ENCODE peak calls at places on chromosomes 6 and 20, in nine cellular contexts. One of them, this sample, is unnamed.

GRCh38 chr20:62897666-62898065 is 28.6 kb downstream of the DIDO1 start:
- DNase-seq in HCT116: no peak
- DNase-seq in naive thymus-derived CD4-positive, alpha-beta T cell: no peak
- DNase-seq in PC-3: no peak
- DNase-seq in right lobe of liver: no peak
- DNase-seq in Caco-2: no peak
- DNase-seq in heart left ventricle: no peak
- DNase-seq in SJCRH30: no peak
- DNase-seq in cardiac muscle cell: no peak
- DNase-seq in this sample: no peak

GRCh38 chr6:67560068-67560467 is 1075.0 kb upstream of the ADGRB3 start:
- DNase-seq in HCT116: no peak
- DNase-seq in naive thymus-derived CD4-positive, alpha-beta T cell: no peak
- DNase-seq in PC-3: no peak
- DNase-seq in right lobe of liver: no peak
- DNase-seq in Caco-2: no peak
- DNase-seq in heart left ventricle: no peak
- DNase-seq in SJCRH30: no peak
- DNase-seq in cardiac muscle cell: no peak
- DNase-seq in this sample: no peak

GRCh38 chr20:48298851-48299484 is 513.7 kb upstream of the SULF2 start:
- DNase-seq in HCT116: peak; percentile 32
- DNase-seq in naive thymus-derived CD4-positive, alpha-beta T cell: no peak
- DNase-seq in PC-3: peak; percentile 97
- DNase-seq in right lobe of liver: no peak
- DNase-seq in Caco-2: no peak
- DNase-seq in heart left ventricle: peak; percentile 32
- DNase-seq in SJCRH30: peak; percentile 98
- DNase-seq in cardiac muscle cell: no peak
- DNase-seq in this sample: no peak

GRCh38 chr6:5525209-5525608 is 263.9 kb downstream of the FARS2 start:
- DNase-seq in HCT116: no peak
- DNase-seq in naive thymus-derived CD4-positive, alpha-beta T cell: no peak
- DNase-seq in PC-3: no peak
- DNase-seq in right lobe of liver: no peak
- DNase-seq in Caco-2: no peak
- DNase-seq in heart left ventricle: no peak
- DNase-seq in SJCRH30: no peak
- DNase-seq in cardiac muscle cell: no peak
- DNase-seq in this sample: no peak

GRCh38 chr20:17941087-17941825 is 27.3 kb downstream of the SNX5 start:
- DNase-seq in HCT116: no peak
- DNase-seq in naive thymus-derived CD4-positive, alpha-beta T cell: no peak
- DNase-seq in PC-3: no peak
- DNase-seq in right lobe of liver: no peak
- DNase-seq in Caco-2: no peak
- DNase-seq in heart left ventricle: no peak
- DNase-seq in SJCRH30: no peak
- DNase-seq in cardiac muscle cell: no peak
- DNase-seq in this sample: no peak

GRCh38 chr20:3786665-3787639 is at the start of gene CENPB:
- DNase-seq in HCT116: peak; percentile 57
- DNase-seq in naive thymus-derived CD4-positive, alpha-beta T cell: peak; percentile 83
- DNase-seq in PC-3: peak; percentile 94
- DNase-seq in right lobe of liver: peak; percentile 91
- DNase-seq in Caco-2: peak; percentile 98
- DNase-seq in heart left ventricle: peak; percentile 94
- DNase-seq in SJCRH30: peak; percentile 77
- DNase-seq in cardiac muscle cell: peak; percentile 93
- DNase-seq in this sample: no peak

GRCh38 chr20:8473459-8473858 is 341.4 kb downstream of the PLCB1 start:
- DNase-seq in HCT116: no peak
- DNase-seq in naive thymus-derived CD4-positive, alpha-beta T cell: no peak
- DNase-seq in PC-3: no peak
- DNase-seq in right lobe of liver: no peak
- DNase-seq in Caco-2: no peak
- DNase-seq in heart left ventricle: no peak
- DNase-seq in SJCRH30: no peak
- DNase-seq in cardiac muscle cell: no peak
- DNase-seq in this sample: no peak

GRCh38 chr6:134464690-134465411 is 146.9 kb upstream of the SGK1 start:
- DNase-seq in HCT116: no peak
- DNase-seq in naive thymus-derived CD4-positive, alpha-beta T cell: no peak
- DNase-seq in PC-3: no peak
- DNase-seq in right lobe of liver: no peak
- DNase-seq in Caco-2: no peak
- DNase-seq in heart left ventricle: no peak
- DNase-seq in SJCRH30: peak; percentile 49
- DNase-seq in cardiac muscle cell: no peak
- DNase-seq in this sample: peak; percentile 86

GRCh38 chr6:55445648-55446204 is 118.5 kb downstream of the GFRAL start:
- DNase-seq in HCT116: peak; percentile 8
- DNase-seq in naive thymus-derived CD4-positive, alpha-beta T cell: no peak
- DNase-seq in PC-3: peak; percentile 58
- DNase-seq in right lobe of liver: no peak
- DNase-seq in Caco-2: peak; percentile 11
- DNase-seq in heart left ventricle: no peak
- DNase-seq in SJCRH30: peak; percentile 13
- DNase-seq in cardiac muscle cell: peak; percentile 55
- DNase-seq in this sample: no peak

GRCh38 chr6:68718379-68719073 is 83.4 kb downstream of the ADGRB3 start:
- DNase-seq in HCT116: no peak
- DNase-seq in naive thymus-derived CD4-positive, alpha-beta T cell: no peak
- DNase-seq in PC-3: peak; percentile 12
- DNase-seq in right lobe of liver: no peak
- DNase-seq in Caco-2: no peak
- DNase-seq in heart left ventricle: no peak
- DNase-seq in SJCRH30: no peak
- DNase-seq in cardiac muscle cell: no peak
- DNase-seq in this sample: no peak

GRCh38 chr6:152952045-152952444 is 30.8 kb downstream of the FBXO5 start:
- DNase-seq in HCT116: no peak
- DNase-seq in naive thymus-derived CD4-positive, alpha-beta T cell: no peak
- DNase-seq in PC-3: peak; percentile 60
- DNase-seq in right lobe of liver: no peak
- DNase-seq in Caco-2: no peak
- DNase-seq in heart left ventricle: no peak
- DNase-seq in SJCRH30: no peak
- DNase-seq in cardiac muscle cell: no peak
- DNase-seq in this sample: no peak

GRCh38 chr20:3093861-3094361 is 9.4 kb upstream of the AVP start:
- DNase-seq in HCT116: no peak
- DNase-seq in naive thymus-derived CD4-positive, alpha-beta T cell: peak; percentile 87
- DNase-seq in PC-3: no peak
- DNase-seq in right lobe of liver: no peak
- DNase-seq in Caco-2: no peak
- DNase-seq in heart left ventricle: no peak
- DNase-seq in SJCRH30: no peak
- DNase-seq in cardiac muscle cell: no peak
- DNase-seq in this sample: no peak

GRCh38 chr20:6818033-6818808 is 50.7 kb downstream of the BMP2 start:
- DNase-seq in HCT116: no peak
- DNase-seq in naive thymus-derived CD4-positive, alpha-beta T cell: no peak
- DNase-seq in PC-3: no peak
- DNase-seq in right lobe of liver: no peak
- DNase-seq in Caco-2: no peak
- DNase-seq in heart left ventricle: no peak
- DNase-seq in SJCRH30: no peak
- DNase-seq in cardiac muscle cell: peak; percentile 38
- DNase-seq in this sample: no peak

GRCh38 chr20:45358282-45359068 is 4.5 kb upstream of the SYS1 start:
- DNase-seq in HCT116: no peak
- DNase-seq in naive thymus-derived CD4-positive, alpha-beta T cell: no peak
- DNase-seq in PC-3: no peak
- DNase-seq in right lobe of liver: peak; percentile 95
- DNase-seq in Caco-2: no peak
- DNase-seq in heart left ventricle: peak; percentile 79
- DNase-seq in SJCRH30: no peak
- DNase-seq in cardiac muscle cell: no peak
- DNase-seq in this sample: no peak

GRCh38 chr6:34973547-34974248 is 84.6 kb downstream of the ANKS1A start:
- DNase-seq in HCT116: no peak
- DNase-seq in naive thymus-derived CD4-positive, alpha-beta T cell: no peak
- DNase-seq in PC-3: no peak
- DNase-seq in right lobe of liver: no peak
- DNase-seq in Caco-2: peak; percentile 17
- DNase-seq in heart left ventricle: no peak
- DNase-seq in SJCRH30: peak; percentile 16
- DNase-seq in cardiac muscle cell: no peak
- DNase-seq in this sample: no peak

GRCh38 chr20:21102252-21102609 is 3.9 kb downstream of the LINC00237 start:
- DNase-seq in HCT116: no peak
- DNase-seq in naive thymus-derived CD4-positive, alpha-beta T cell: no peak
- DNase-seq in PC-3: no peak
- DNase-seq in right lobe of liver: no peak
- DNase-seq in Caco-2: peak; percentile 70
- DNase-seq in heart left ventricle: peak; percentile 21
- DNase-seq in SJCRH30: no peak
- DNase-seq in cardiac muscle cell: no peak
- DNase-seq in this sample: no peak

GRCh38 chr6:53306819-53307347 is 41.9 kb downstream of the ELOVL5 start:
- DNase-seq in HCT116: no peak
- DNase-seq in naive thymus-derived CD4-positive, alpha-beta T cell: no peak
- DNase-seq in PC-3: peak; percentile 84
- DNase-seq in right lobe of liver: peak; percentile 70
- DNase-seq in Caco-2: no peak
- DNase-seq in heart left ventricle: no peak
- DNase-seq in SJCRH30: no peak
- DNase-seq in cardiac muscle cell: no peak
- DNase-seq in this sample: peak; percentile 98

GRCh38 chr6:44047801-44048200 is 79.5 kb downstream of the MRPL14 start:
- DNase-seq in HCT116: no peak
- DNase-seq in naive thymus-derived CD4-positive, alpha-beta T cell: no peak
- DNase-seq in PC-3: no peak
- DNase-seq in right lobe of liver: no peak
- DNase-seq in Caco-2: no peak
- DNase-seq in heart left ventricle: no peak
- DNase-seq in SJCRH30: no peak
- DNase-seq in cardiac muscle cell: no peak
- DNase-seq in this sample: no peak

GRCh38 chr6:64777941-64778785 is 928.9 kb downstream of the EYS start:
- DNase-seq in HCT116: no peak
- DNase-seq in naive thymus-derived CD4-positive, alpha-beta T cell: no peak
- DNase-seq in PC-3: peak; percentile 65
- DNase-seq in right lobe of liver: no peak
- DNase-seq in Caco-2: no peak
- DNase-seq in heart left ventricle: no peak
- DNase-seq in SJCRH30: no peak
- DNase-seq in cardiac muscle cell: no peak
- DNase-seq in this sample: no peak

GRCh38 chr6:19210849-19211590 is 626.1 kb upstream of the ID4 start:
- DNase-seq in HCT116: no peak
- DNase-seq in naive thymus-derived CD4-positive, alpha-beta T cell: no peak
- DNase-seq in PC-3: peak; percentile 5
- DNase-seq in right lobe of liver: peak; percentile 49
- DNase-seq in Caco-2: peak; percentile 44
- DNase-seq in heart left ventricle: peak; percentile 22
- DNase-seq in SJCRH30: peak; percentile 30
- DNase-seq in cardiac muscle cell: peak; percentile 56
- DNase-seq in this sample: no peak

GRCh38 chr20:24915892-24916291 is 33.2 kb upstream of the CST7 start:
- DNase-seq in HCT116: no peak
- DNase-seq in naive thymus-derived CD4-positive, alpha-beta T cell: no peak
- DNase-seq in PC-3: no peak
- DNase-seq in right lobe of liver: no peak
- DNase-seq in Caco-2: no peak
- DNase-seq in heart left ventricle: no peak
- DNase-seq in SJCRH30: no peak
- DNase-seq in cardiac muscle cell: no peak
- DNase-seq in this sample: no peak

GRCh38 chr6:31899882-31900722 is 1.8 kb downstream of the ZBTB12 start:
- DNase-seq in HCT116: no peak
- DNase-seq in naive thymus-derived CD4-positive, alpha-beta T cell: no peak
- DNase-seq in PC-3: no peak
- DNase-seq in right lobe of liver: peak; percentile 46
- DNase-seq in Caco-2: no peak
- DNase-seq in heart left ventricle: no peak
- DNase-seq in SJCRH30: no peak
- DNase-seq in cardiac muscle cell: no peak
- DNase-seq in this sample: no peak
- H3K4me3 ChIP-seq in HCT116: no peak overlapping the region
- H3K4me3 ChIP-seq in naive thymus-derived CD4-positive, alpha-beta T cell: no peak overlapping the region
- H3K4me3 ChIP-seq in PC-3: no peak overlapping the region
- H3K4me3 ChIP-seq in right lobe of liver: no peak overlapping the region
- H3K4me3 ChIP-seq in Caco-2: no peak overlapping the region
- H3K4me3 ChIP-seq in heart left ventricle: no peak overlapping the region
- H3K4me3 ChIP-seq in SJCRH30: no peak overlapping the region
- H3K4me3 ChIP-seq in cardiac muscle cell: no peak overlapping the region
- H3K4me3 ChIP-seq in this sample: no peak overlapping the region

GRCh38 chr6:124962617-124963415 is 579 bp downstream of the RNF217 start:
- DNase-seq in HCT116: no peak
- DNase-seq in naive thymus-derived CD4-positive, alpha-beta T cell: no peak
- DNase-seq in PC-3: peak; percentile 25
- DNase-seq in right lobe of liver: peak; percentile 73
- DNase-seq in Caco-2: no peak
- DNase-seq in heart left ventricle: peak; percentile 52
- DNase-seq in SJCRH30: peak; percentile 46
- DNase-seq in cardiac muscle cell: peak; percentile 53
- DNase-seq in this sample: no peak
- H3K4me3 ChIP-seq in HCT116: peak overlapping the region; percentile 71
- H3K4me3 ChIP-seq in naive thymus-derived CD4-positive, alpha-beta T cell: no peak overlapping the region
- H3K4me3 ChIP-seq in PC-3: peak overlapping the region; percentile 76
- H3K4me3 ChIP-seq in right lobe of liver: peak overlapping the region; percentile 71
- H3K4me3 ChIP-seq in Caco-2: no peak overlapping the region
- H3K4me3 ChIP-seq in heart left ventricle: peak overlapping the region; percentile 90
- H3K4me3 ChIP-seq in SJCRH30: peak overlapping the region; percentile 93
- H3K4me3 ChIP-seq in cardiac muscle cell: peak overlapping the region; percentile 60
- H3K4me3 ChIP-seq in this sample: peak overlapping the region; percentile 79

GRCh38 chr6:148441454-148441911 is 98.8 kb downstream of the SASH1 start:
- DNase-seq in HCT116: peak; percentile 66
- DNase-seq in naive thymus-derived CD4-positive, alpha-beta T cell: no peak
- DNase-seq in PC-3: peak; percentile 95
- DNase-seq in right lobe of liver: no peak
- DNase-seq in Caco-2: no peak
- DNase-seq in heart left ventricle: no peak
- DNase-seq in SJCRH30: no peak
- DNase-seq in cardiac muscle cell: no peak
- DNase-seq in this sample: peak; percentile 59
- H3K4me3 ChIP-seq in HCT116: no peak overlapping the region
- H3K4me3 ChIP-seq in naive thymus-derived CD4-positive, alpha-beta T cell: no peak overlapping the region
- H3K4me3 ChIP-seq in PC-3: peak overlapping the region; percentile 55
- H3K4me3 ChIP-seq in right lobe of liver: no peak overlapping the region
- H3K4me3 ChIP-seq in Caco-2: no peak overlapping the region
- H3K4me3 ChIP-seq in heart left ventricle: no peak overlapping the region
- H3K4me3 ChIP-seq in SJCRH30: peak overlapping the region; percentile 47
- H3K4me3 ChIP-seq in cardiac muscle cell: no peak overlapping the region
- H3K4me3 ChIP-seq in this sample: peak overlapping the region; percentile 17

DNA sequence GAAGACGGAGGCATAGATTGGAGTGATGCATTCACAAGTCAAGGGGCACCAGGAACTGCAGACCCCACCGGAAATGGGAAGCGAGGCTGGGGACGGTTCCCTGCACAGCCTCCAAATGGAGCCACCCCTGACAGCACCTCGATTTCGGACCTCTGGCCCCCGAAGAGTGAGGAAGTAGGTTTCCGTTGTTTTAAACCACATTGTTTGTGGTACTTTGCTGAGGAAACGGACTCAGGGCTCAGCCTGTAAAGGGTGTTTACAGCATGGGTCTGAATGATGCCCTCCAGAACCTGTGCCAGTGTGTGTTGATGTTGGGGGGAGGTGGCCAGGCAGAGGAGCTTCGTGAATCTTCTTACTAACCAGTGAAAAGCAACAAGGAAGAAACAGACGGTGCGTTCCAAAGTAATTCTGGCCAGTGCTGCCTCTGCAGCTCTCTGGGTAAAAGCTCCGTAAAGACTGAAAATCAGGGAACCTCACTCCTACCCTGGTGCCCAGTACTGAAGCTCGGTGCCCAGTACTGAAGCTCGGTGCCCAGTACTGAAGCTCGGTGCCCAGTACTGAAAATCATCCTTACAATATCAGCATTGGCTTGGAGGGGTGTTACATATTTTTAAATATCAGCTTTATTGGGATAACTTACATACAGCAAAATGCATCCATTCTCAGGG is 30.1 kb upstream of the CCR6 start:
- DNase-seq in HCT116: no peak
- DNase-seq in naive thymus-derived CD4-positive, alpha-beta T cell: no peak
- DNase-seq in PC-3: no peak
- DNase-seq in right lobe of liver: no peak
- DNase-seq in Caco-2: no peak
- DNase-seq in heart left ventricle: no peak
- DNase-seq in SJCRH30: no peak
- DNase-seq in cardiac muscle cell: no peak
- DNase-seq in this sample: no peak
- H3K4me3 ChIP-seq in HCT116: no peak overlapping the region
- H3K4me3 ChIP-seq in naive thymus-derived CD4-positive, alpha-beta T cell: no peak overlapping the region
- H3K4me3 ChIP-seq in PC-3: no peak overlapping the region
- H3K4me3 ChIP-seq in right lobe of liver: no peak overlapping the region
- H3K4me3 ChIP-seq in Caco-2: no peak overlapping the region
- H3K4me3 ChIP-seq in heart left ventricle: no peak overlapping the region
- H3K4me3 ChIP-seq in SJCRH30: no peak overlapping the region
- H3K4me3 ChIP-seq in cardiac muscle cell: no peak overlapping the region
- H3K4me3 ChIP-seq in this sample: no peak overlapping the region

This sample was measured in epithelial cell of proximal tubule.